ENCODE peak calls at places on chromosome 2, in ten cellular contexts. A is body of pancreas, O is astrocyte, E is fibroblast of lung, M is cardiac muscle cell, S is neural progenitor cell, J is IMR-90, X is upper lobe of right lung, P is PC-9, T is ovary. W is an unnamed sample. For H3K4me1 and H3K36me3, the result is how much of the 10 kb centered on the place peaks cover.

GRCh38 chr2:160062283-160063005 is at the start of gene PLA2R1:
- DNase-seq in E (peak), T (peak), P (peak), X (peak), O (peak), J (peak), A (peak), S (peak), M (peak), W (peak)

GRCh38 chr2:207202645-207203044 is 36.9 kb upstream of the KLF7 start:
- DNase-seq in S (peak), E (peak), O (peak), X (no peak), J (peak), T (no peak), P (peak), M (peak), A (no peak), W (no peak)

GRCh38 chr2:31075936-31076590 is 62.2 kb downstream of the GALNT14 start:
- DNase-seq in O (peak), S (no peak), T (no peak), P (no peak), X (no peak), E (peak), A (no peak), M (no peak), J (no peak), W (no peak)

GRCh38 chr2:73176205-73176880 is 26.0 kb upstream of the NOTO start:
- DNase-seq in X (no peak), J (no peak), T (peak), M (no peak), A (no peak), S (peak), P (no peak), O (no peak), E (no peak), W (peak)

GRCh38 chr2:164840930-164841718 is 499 bp downstream of the COBLL1 start:
- DNase-seq in S (peak), T (peak), X (peak), M (peak), P (peak), E (peak), J (peak), O (peak), A (peak), W (peak)

GRCh38 chr2:142306126-142306525 is 175.3 kb upstream of the LRP1B start:
- DNase-seq in J (no peak), X (no peak), O (peak), T (no peak), E (no peak), S (no peak), M (no peak), A (no peak), P (no peak), W (no peak)

GRCh38 chr2:206164261-206164862 is 4.7 kb downstream of the EEF1B2 start:
- DNase-seq in T (no peak), J (peak), M (peak), E (peak), S (peak), A (peak), X (no peak), O (no peak), P (peak), W (peak)

GRCh38 chr2:238046871-238047270 is 13.9 kb upstream of the SCLY start:
- DNase-seq in T (no peak), X (no peak), P (no peak), S (no peak), A (peak), M (no peak), E (no peak), J (no peak), O (no peak), W (no peak)

GRCh38 chr2:142863485-142863921 is 14.0 kb upstream of the KYNU start:
- DNase-seq in E (peak), J (peak), O (peak), S (no peak), P (no peak), T (no peak), A (no peak), M (no peak), X (no peak), W (no peak)

GRCh38 chr2:46164581-46165301 is 132.5 kb upstream of the EPAS1 start:
- DNase-seq in O (peak), T (peak), X (no peak), J (peak), E (peak), S (no peak), M (no peak), P (peak), A (peak), W (peak)

GRCh38 chr2:202758128-202758527 is 113.4 kb downstream of the ICA1L start:
- DNase-seq in O (no peak), E (no peak), P (no peak), T (no peak), A (no peak), M (no peak), J (no peak), X (no peak), S (no peak), W (no peak)

GRCh38 chr2:120863661-120864320 is 128.1 kb downstream of the GLI2 start:
- DNase-seq in S (no peak), O (peak), J (peak), M (no peak), P (peak), T (peak), E (peak), A (no peak), X (peak), W (no peak)

GRCh38 chr2:150120271-150120950 is 367.1 kb downstream of the RND3 start:
- DNase-seq in M (no peak), A (no peak), J (no peak), S (peak), O (no peak), P (no peak), X (no peak), E (no peak), T (no peak), W (no peak)

GRCh38 chr2:71459084-71459431 is 5.7 kb downstream of the DYSF start:
- DNase-seq in O (no peak), X (no peak), E (no peak), M (no peak), J (no peak), T (no peak), P (peak), S (no peak), A (no peak), W (peak)

GRCh38 chr2:10531874-10532273 is 83.7 kb upstream of the ODC1 start:
- DNase-seq in P (no peak), O (no peak), X (no peak), E (no peak), M (no peak), T (no peak), J (no peak), S (no peak), A (no peak), W (no peak)

GRCh38 chr2:61016392-61017002 is 1.0 kb upstream of the PEX13 start:
- DNase-seq in J (no peak), O (no peak), S (peak), A (no peak), E (no peak), P (no peak), T (no peak), X (no peak), M (no peak), W (no peak)

GRCh38 chr2:43018179-43019024 is 208.0 kb downstream of the ZFP36L2 start:
- DNase-seq in X (peak), M (no peak), J (peak), A (peak), O (peak), S (no peak), P (peak), E (peak), T (peak), W (peak)

GRCh38 chr2:127182626-127183458 is 37.3 kb downstream of the CYP27C1 start:
- DNase-seq in O (no peak), A (no peak), T (no peak), M (no peak), P (no peak), X (no peak), E (no peak), J (no peak), S (peak), W (no peak)

GRCh38 chr2:70475266-70475665 is 78.4 kb downstream of the TGFA start:
- DNase-seq in E (no peak), P (no peak), T (no peak), J (no peak), M (no peak), S (no peak), X (no peak), A (no peak), O (no peak), W (no peak)

GRCh38 chr2:187986392-187987105 is 305.1 kb upstream of the GULP1 start:
- DNase-seq in J (peak), A (no peak), M (no peak), X (no peak), O (no peak), P (no peak), T (no peak), S (no peak), E (peak), W (no peak)

GRCh38 chr2:151730242-151730975 is 3.9 kb downstream of the NEB start:
- DNase-seq in P (no peak), X (no peak), O (peak), M (no peak), E (peak), S (no peak), T (no peak), A (no peak), J (peak), W (no peak)

GRCh38 chr2:28276807-28277206 is 115.9 kb upstream of the FOSL2 start:
- DNase-seq in E (no peak), J (peak), A (no peak), X (no peak), T (no peak), M (no peak), O (peak), S (no peak), P (no peak), W (peak)

GRCh38 chr2:28280576-28280975 is 112.1 kb upstream of the FOSL2 start:
- DNase-seq in O (no peak), E (no peak), X (no peak), T (no peak), M (no peak), A (no peak), P (no peak), J (no peak), S (no peak), W (no peak)

GRCh38 chr2:28276076-28276618 is 116.5 kb upstream of the FOSL2 start:
- DNase-seq in J (peak), O (peak), P (peak), T (no peak), A (no peak), S (no peak), X (no peak), M (no peak), E (peak), W (no peak)

GRCh38 chr2:28274911-28275685 is 117.6 kb upstream of the FOSL2 start:
- DNase-seq in J (peak), O (peak), T (no peak), P (peak), S (peak), M (no peak), X (no peak), A (peak), E (peak), W (peak)

DNA sequence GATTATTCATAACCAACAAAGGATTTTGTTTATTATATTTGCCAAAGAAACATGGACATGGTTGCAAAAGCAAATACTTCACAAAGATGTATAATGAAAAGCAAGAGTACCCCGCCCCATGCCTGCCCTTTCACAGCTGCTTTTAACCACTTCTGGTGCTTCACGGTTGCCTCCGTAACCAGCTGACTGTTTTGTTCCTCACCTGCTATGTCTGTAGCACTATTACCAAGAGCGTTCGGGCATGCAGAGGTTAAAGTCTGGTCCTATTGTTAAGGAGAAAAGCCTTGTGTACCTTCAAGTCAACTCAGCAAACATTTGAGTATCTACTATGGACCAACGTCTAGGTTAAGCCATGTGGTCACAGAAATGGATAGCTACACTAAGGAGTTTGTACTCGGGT is 115.2 kb upstream of the FOSL2 start:
- DNase-seq in P (no peak), O (no peak), M (no peak), T (no peak), A (no peak), E (no peak), X (no peak), J (no peak), S (no peak), W (no peak)
- H3K4me1 ChIP-seq in P (half or more), O (under half), M (under half), T (under half), A (under half), E (under half), X (under half), J (under half), S (under half), W (under half)

GRCh38 chr2:27204566-27204965 is 7.3 kb upstream of the ATRAID start:
- DNase-seq in A (no peak), M (no peak), E (no peak), J (no peak), T (no peak), S (no peak), X (no peak), P (no peak), O (no peak), W (no peak)
- H3K36me3 ChIP-seq in A (under half), M (under half), E (under half), J (half or more), T (under half), S (under half), X (half or more), P (under half), O (under half), W (half or more)

GRCh38 chr2:96549466-96549785 is 12.9 kb downstream of the ARID5A start:
- DNase-seq in J (no peak), A (no peak), O (no peak), M (no peak), E (no peak), P (no peak), T (no peak), X (peak), S (no peak), W (no peak)

GRCh38 chr2:96551605-96552283 is 15.2 kb downstream of the ARID5A start:
- DNase-seq in O (no peak), T (no peak), S (no peak), A (no peak), E (no peak), X (no peak), P (no peak), M (no peak), J (no peak), W (no peak)

GRCh38 chr2:96552284-96553175 is 16.0 kb downstream of the ARID5A start:
- DNase-seq in T (no peak), P (no peak), E (no peak), S (no peak), A (no peak), O (no peak), J (no peak), M (no peak), X (no peak), W (no peak)

GRCh38 chr2:96549967-96550786 is 13.6 kb downstream of the ARID5A start:
- DNase-seq in T (no peak), J (no peak), S (peak), A (peak), P (peak), E (no peak), X (peak), O (no peak), M (peak), W (no peak)

GRCh38 chr2:96550787-96551604 is 14.4 kb downstream of the ARID5A start:
- DNase-seq in J (no peak), O (no peak), P (no peak), X (no peak), S (no peak), A (no peak), T (no peak), M (no peak), E (no peak), W (no peak)
- H3K27ac ChIP-seq in J (no peak), O (no peak), P (no peak), X (no peak), S (no peak), A (no peak), T (no peak), M (no peak), E (no peak), W (no peak)

DNA sequence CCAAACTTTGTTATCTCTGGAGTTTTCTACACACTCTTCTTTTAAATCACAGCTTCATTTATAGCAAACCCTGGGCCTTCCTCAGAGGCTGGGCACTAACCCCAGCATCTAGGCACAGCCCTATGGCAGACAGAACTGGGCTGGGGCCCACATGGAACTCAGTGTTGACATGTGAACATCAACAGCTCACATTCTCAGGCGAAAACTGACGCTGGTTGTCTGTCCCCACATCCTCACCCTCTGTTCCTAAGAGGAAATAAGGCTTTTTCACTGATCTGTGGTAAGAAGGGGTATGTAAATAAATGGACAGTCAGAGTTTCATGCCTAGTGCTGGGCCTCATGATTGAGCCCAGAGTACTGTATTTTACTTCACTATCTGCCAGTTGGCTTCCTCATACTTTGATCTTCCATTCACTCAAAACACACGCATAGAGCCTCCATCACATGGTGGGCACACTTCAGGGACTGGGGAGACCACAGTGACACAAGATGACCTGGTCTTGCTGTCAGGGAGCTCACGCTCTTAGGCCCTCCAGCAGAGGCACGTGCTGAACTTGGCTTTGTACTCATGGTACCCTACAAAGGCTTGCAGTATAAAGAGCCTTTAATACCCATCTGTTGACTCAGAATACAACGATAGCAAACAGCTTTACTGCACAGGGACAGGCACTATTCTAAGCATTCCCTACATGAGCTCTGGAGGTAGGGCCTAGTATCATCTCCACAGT is 43.0 kb downstream of the EFEMP1 start:
- DNase-seq in O (no peak), E (peak), A (no peak), T (no peak), M (no peak), P (no peak), S (no peak), X (no peak), J (peak), W (no peak)
- H3K4me1 ChIP-seq in O (under half), E (under half), A (under half), T (under half), M (under half), P (under half), S (under half), X (under half), J (under half), W (under half)

DNA sequence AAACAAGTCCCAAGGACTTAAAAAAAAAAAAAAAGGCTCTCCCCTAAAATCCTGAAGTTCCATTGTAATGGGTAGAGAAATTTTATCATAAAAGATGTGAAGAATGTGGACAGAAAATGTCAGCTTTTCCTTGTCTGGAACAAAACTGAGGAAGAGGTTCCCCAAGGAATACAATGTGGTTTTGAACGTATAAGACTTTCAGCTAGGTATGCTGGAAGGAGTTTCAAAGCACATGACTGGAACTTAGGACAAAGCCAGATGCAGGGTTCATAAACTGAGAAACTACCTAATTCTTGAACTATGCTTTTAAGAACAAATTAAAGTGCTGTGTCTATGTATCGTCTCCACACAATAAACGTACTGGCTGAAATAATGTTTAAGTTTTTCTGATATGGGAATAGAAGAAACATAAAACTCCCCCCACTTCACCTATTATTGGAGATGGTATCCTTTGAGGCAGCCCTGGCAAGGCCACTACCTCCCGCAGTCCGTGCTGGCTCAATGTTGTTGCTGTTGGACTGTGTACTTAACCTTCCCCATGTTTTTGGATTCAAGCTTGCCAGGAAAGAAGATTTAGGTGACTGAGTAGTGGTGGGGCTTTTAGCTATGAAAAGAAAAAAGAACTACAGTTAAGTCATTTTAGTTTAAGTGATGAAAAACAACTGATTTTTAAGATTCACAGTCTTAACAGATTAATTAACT is 84.2 kb upstream of the DNER start:
- DNase-seq in S (no peak), M (no peak), T (peak), P (no peak), A (no peak), J (peak), X (no peak), O (peak), E (no peak), W (no peak)
- H3K36me3 ChIP-seq in S (under half), M (half or more), T (under half), P (under half), A (under half), J (under half), X (half or more), O (under half), E (under half), W (under half)

GRCh38 chr2:64400103-64400728 is 53.7 kb upstream of the LGALSL start:
- DNase-seq in P (peak), M (peak), E (peak), X (no peak), A (no peak), T (no peak), J (no peak), S (no peak), O (no peak), W (no peak)

GRCh38 chr2:64401501-64401880 is 52.5 kb upstream of the LGALSL start:
- DNase-seq in S (no peak), P (no peak), A (no peak), T (no peak), E (no peak), X (no peak), M (peak), J (no peak), O (no peak), W (no peak)

GRCh38 chr2:64402876-64403275 is 51.1 kb upstream of the LGALSL start:
- DNase-seq in S (no peak), M (no peak), J (no peak), P (no peak), E (peak), A (no peak), O (no peak), T (no peak), X (no peak), W (no peak)

GRCh38 chr2:64399521-64399920 is 54.4 kb upstream of the LGALSL start:
- DNase-seq in X (no peak), A (no peak), J (no peak), E (no peak), T (no peak), P (no peak), M (no peak), S (no peak), O (no peak), W (no peak)

GRCh38 chr2:64400733-64401500 is 53.0 kb upstream of the LGALSL start:
- DNase-seq in E (no peak), J (no peak), T (no peak), S (peak), P (peak), M (no peak), X (no peak), A (no peak), O (no peak), W (no peak)
- H3K27ac ChIP-seq in E (no peak), J (no peak), T (no peak), S (no peak), P (peak), M (no peak), X (peak), A (no peak), O (no peak), W (no peak)

DNA sequence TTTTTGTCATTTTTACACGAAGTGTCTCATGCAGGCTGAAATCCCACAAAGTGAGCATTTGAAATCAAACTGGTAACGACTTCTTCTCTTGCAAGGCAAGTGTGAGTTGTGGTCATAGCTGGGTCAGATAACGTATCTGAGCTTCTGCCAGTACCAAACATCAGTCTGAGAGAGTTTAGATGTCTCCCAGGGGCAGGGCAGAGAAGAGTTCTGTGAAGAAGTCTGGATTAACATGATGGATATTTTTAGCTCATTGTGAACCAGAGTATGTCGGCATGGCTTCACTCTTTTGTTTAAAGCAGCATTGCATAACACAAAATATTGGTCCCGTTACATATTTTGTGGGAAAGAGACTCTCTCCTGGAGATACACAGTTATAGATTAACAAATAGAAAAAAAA is 655.5 kb upstream of the KLHL29 start:
- DNase-seq in O (no peak), J (no peak), S (no peak), P (no peak), A (no peak), E (no peak), X (no peak), T (no peak), M (peak), W (no peak)
- H3K4me1 ChIP-seq in O (under half), J (under half), S (under half), P (under half), A (under half), E (under half), X (under half), T (under half), M (under half), W (under half)

GRCh38 chr2:215397632-215398341 is 38.1 kb downstream of the FN1 start:
- DNase-seq in O (no peak), T (no peak), M (peak), A (no peak), S (no peak), E (peak), P (no peak), J (peak), X (no peak), W (no peak)
- H3K36me3 ChIP-seq in O (half or more), T (under half), M (under half), A (under half), S (under half), E (under half), P (under half), J (half or more), X (under half), W (under half)

W was measured in heart right ventricle.